ENCODE peak calls at places on chromosomes 1 and 21, in eight cellular contexts. E, U, L, V, A, B, R and J are unnamed samples.

GRCh38 chr21:45870421-45870820 is 111.1 kb upstream of the COL6A1 start:
- DNase-seq in E (no peak), U (no peak), L (no peak), V (no peak), A (no peak), B (no peak), R (no peak), J (no peak)

GRCh38 chr1:32592953-32593352 is 53.7 kb downstream of the ZBTB8A start:
- DNase-seq in E (no peak), U (no peak), L (no peak), V (no peak), A (no peak), B (no peak), R (no peak), J (no peak)

GRCh38 chr1:240499012-240499411 is 112.9 kb downstream of the GREM2 start:
- DNase-seq in E (no peak), U (no peak), L (no peak), V (no peak), A (peak), B (peak), R (no peak), J (no peak)

GRCh38 chr21:41956926-41957729 is 3.3 kb upstream of the C2CD2 start:
- DNase-seq in E (no peak), U (no peak), L (no peak), V (no peak), A (peak), B (peak), R (peak), J (peak)

GRCh38 chr1:57898531-57898930 is 474.7 kb upstream of the DAB1 start:
- DNase-seq in E (no peak), U (no peak), L (no peak), V (no peak), A (no peak), B (no peak), R (no peak), J (no peak)

GRCh38 chr1:114219247-114219872 is 65.7 kb upstream of the SYT6 start:
- DNase-seq in E (no peak), U (no peak), L (no peak), V (no peak), A (peak), B (peak), R (no peak), J (no peak)

GRCh38 chr1:219419135-219419534 is 193.8 kb downstream of the ZC3H11B start:
- DNase-seq in E (no peak), U (no peak), L (no peak), V (no peak), A (no peak), B (no peak), R (no peak), J (no peak)

GRCh38 chr1:25095635-25096200 is 136.6 kb downstream of the SYF2 start:
- DNase-seq in E (no peak), U (no peak), L (no peak), V (no peak), A (no peak), B (no peak), R (no peak), J (no peak)

GRCh38 chr1:216794541-216795055 is 71.4 kb upstream of the ESRRG start:
- DNase-seq in E (no peak), U (no peak), L (no peak), V (no peak), A (no peak), B (no peak), R (no peak), J (no peak)

GRCh38 chr1:62997849-62998248 is 213.9 kb downstream of the ATG4C start:
- DNase-seq in E (no peak), U (no peak), L (no peak), V (no peak), A (no peak), B (no peak), R (no peak), J (peak)

GRCh38 chr1:31064115-31064514 is 1.4 kb downstream of the PUM1 start:
- DNase-seq in E (no peak), U (no peak), L (no peak), V (no peak), A (no peak), B (no peak), R (peak), J (peak)

GRCh38 chr1:67135354-67135753 is 584 bp upstream of the C1orf141 start:
- DNase-seq in E (no peak), U (no peak), L (no peak), V (no peak), A (peak), B (peak), R (no peak), J (no peak)

GRCh38 chr1:84569216-84569615 is 5.0 kb downstream of the CTBS start:
- DNase-seq in E (no peak), U (no peak), L (no peak), V (no peak), A (no peak), B (no peak), R (no peak), J (peak)

GRCh38 chr1:3475839-3476573 is 21.5 kb downstream of the ARHGEF16 start:
- DNase-seq in E (no peak), U (no peak), L (no peak), V (no peak), A (no peak), B (no peak), R (no peak), J (no peak)

GRCh38 chr1:170214117-170214979 is 68.6 kb downstream of the NTMT2 start:
- DNase-seq in E (no peak), U (no peak), L (no peak), V (no peak), A (peak), B (no peak), R (no peak), J (no peak)

GRCh38 chr1:83692524-83693336 is 306.2 kb downstream of the TTLL7 start:
- DNase-seq in E (no peak), U (no peak), L (no peak), V (peak), A (peak), B (peak), R (peak), J (peak)

GRCh38 chr1:83511327-83511726 is 487.6 kb downstream of the TTLL7 start:
- DNase-seq in E (no peak), U (no peak), L (no peak), V (peak), A (no peak), B (no peak), R (no peak), J (peak)

GRCh38 chr21:30502041-30502440 is at the start of gene KRTAP19-5:
- DNase-seq in E (no peak), U (no peak), L (no peak), V (no peak), A (no peak), B (no peak), R (no peak), J (no peak)

GRCh38 chr1:157377216-157377821 is 175.0 kb downstream of the FCRL5 start:
- DNase-seq in E (no peak), U (peak), L (no peak), V (peak), A (peak), B (no peak), R (peak), J (peak)

GRCh38 chr1:11483581-11484320 is 4.8 kb downstream of the DISP3 start:
- DNase-seq in E (no peak), U (no peak), L (no peak), V (no peak), A (no peak), B (no peak), R (no peak), J (no peak)

GRCh38 chr1:63643926-63644325 is 50.7 kb downstream of the PGM1 start:
- DNase-seq in E (no peak), U (no peak), L (no peak), V (peak), A (no peak), B (no peak), R (no peak), J (peak)

GRCh38 chr1:22262583-22262982 is 119.7 kb upstream of the WNT4 start:
- DNase-seq in E (no peak), U (no peak), L (no peak), V (peak), A (no peak), B (no peak), R (no peak), J (peak)

GRCh38 chr1:75345538-75346292 is 211.5 kb downstream of the LHX8 start:
- DNase-seq in E (no peak), U (no peak), L (no peak), V (no peak), A (peak), B (no peak), R (peak), J (peak)

GRCh38 chr1:159600894-159601293 is 13.3 kb downstream of the APCS start:
- DNase-seq in E (no peak), U (no peak), L (no peak), V (no peak), A (no peak), B (no peak), R (no peak), J (no peak)

GRCh38 chr1:184002071-184002470 is 35.5 kb downstream of the COLGALT2 start:
- DNase-seq in E (no peak), U (no peak), L (no peak), V (no peak), A (peak), B (peak), R (peak), J (peak)

GRCh38 chr1:63980706-63981407 is 207.0 kb downstream of the ROR1 start:
- DNase-seq in E (no peak), U (no peak), L (no peak), V (no peak), A (no peak), B (no peak), R (no peak), J (peak)

GRCh38 chr1:110309139-110309538 is 30.0 kb upstream of the RBM15 start:
- DNase-seq in E (no peak), U (no peak), L (no peak), V (no peak), A (peak), B (peak), R (no peak), J (peak)

GRCh38 chr1:117673405-117673804 is 67.6 kb downstream of the TENT5C start:
- DNase-seq in E (no peak), U (no peak), L (no peak), V (no peak), A (peak), B (peak), R (no peak), J (no peak)

GRCh38 chr1:201184734-201185453 is 5.7 kb upstream of the IGFN1 start:
- DNase-seq in E (no peak), U (no peak), L (no peak), V (no peak), A (peak), B (peak), R (peak), J (peak)

GRCh38 chr1:219900201-219900600 is 28.2 kb downstream of the SLC30A10 start:
- DNase-seq in E (no peak), U (no peak), L (no peak), V (no peak), A (peak), B (no peak), R (peak), J (no peak)

GRCh38 chr1:183734600-183735036 is 70.3 kb upstream of the RGL1 start:
- DNase-seq in E (no peak), U (no peak), L (no peak), V (no peak), A (peak), B (peak), R (no peak), J (peak)